ENCODE peak calls at places on chromosomes 6 and 20, in eight cellular contexts. One of them, this sample, is unnamed.

GRCh38 chr6:70312165-70312564 is 9.3 kb upstream of the COL9A1 start:
- DNase-seq in fibroblast of lung: peak
- DNase-seq in DND-41: peak
- DNase-seq in PC-3: peak
- DNase-seq in endothelial cell of umbilical vein: no peak
- DNase-seq in neural progenitor cell: no peak
- DNase-seq in HCT116: peak
- DNase-seq in GM23338: peak
- DNase-seq in this sample: peak

GRCh38 chr6:53325785-53326184 is 23.0 kb downstream of the ELOVL5 start:
- DNase-seq in fibroblast of lung: no peak
- DNase-seq in DND-41: no peak
- DNase-seq in PC-3: no peak
- DNase-seq in endothelial cell of umbilical vein: no peak
- DNase-seq in neural progenitor cell: no peak
- DNase-seq in HCT116: no peak
- DNase-seq in GM23338: no peak
- DNase-seq in this sample: no peak

GRCh38 chr20:53208110-53208908 is 236.2 kb downstream of the TSHZ2 start:
- DNase-seq in fibroblast of lung: no peak
- DNase-seq in DND-41: peak
- DNase-seq in PC-3: no peak
- DNase-seq in endothelial cell of umbilical vein: no peak
- DNase-seq in neural progenitor cell: peak
- DNase-seq in HCT116: no peak
- DNase-seq in GM23338: peak
- DNase-seq in this sample: no peak

GRCh38 chr6:141677598-141678211 is 455.0 kb upstream of the GJE1 start:
- DNase-seq in fibroblast of lung: peak
- DNase-seq in DND-41: no peak
- DNase-seq in PC-3: peak
- DNase-seq in endothelial cell of umbilical vein: peak
- DNase-seq in neural progenitor cell: peak
- DNase-seq in HCT116: peak
- DNase-seq in GM23338: peak
- DNase-seq in this sample: no peak

GRCh38 chr6:6256881-6257280 is 63.6 kb downstream of the F13A1 start:
- DNase-seq in fibroblast of lung: no peak
- DNase-seq in DND-41: no peak
- DNase-seq in PC-3: no peak
- DNase-seq in endothelial cell of umbilical vein: no peak
- DNase-seq in neural progenitor cell: peak
- DNase-seq in HCT116: no peak
- DNase-seq in GM23338: peak
- DNase-seq in this sample: no peak

GRCh38 chr20:41650221-41650948 is 32.2 kb upstream of the CHD6 start:
- DNase-seq in fibroblast of lung: no peak
- DNase-seq in DND-41: no peak
- DNase-seq in PC-3: peak
- DNase-seq in endothelial cell of umbilical vein: no peak
- DNase-seq in neural progenitor cell: no peak
- DNase-seq in HCT116: no peak
- DNase-seq in GM23338: peak
- DNase-seq in this sample: peak

GRCh38 chr6:132730560-132730959 is 16.7 kb upstream of the VNN1 start:
- DNase-seq in fibroblast of lung: peak
- DNase-seq in DND-41: no peak
- DNase-seq in PC-3: peak
- DNase-seq in endothelial cell of umbilical vein: no peak
- DNase-seq in neural progenitor cell: no peak
- DNase-seq in HCT116: no peak
- DNase-seq in GM23338: no peak
- DNase-seq in this sample: peak

GRCh38 chr6:166195861-166196238 is 28.2 kb upstream of the TBXT start:
- DNase-seq in fibroblast of lung: no peak
- DNase-seq in DND-41: no peak
- DNase-seq in PC-3: no peak
- DNase-seq in endothelial cell of umbilical vein: no peak
- DNase-seq in neural progenitor cell: no peak
- DNase-seq in HCT116: no peak
- DNase-seq in GM23338: no peak
- DNase-seq in this sample: no peak

GRCh38 chr20:32906200-32906599 is 47.5 kb downstream of the EFCAB8 start:
- DNase-seq in fibroblast of lung: no peak
- DNase-seq in DND-41: peak
- DNase-seq in PC-3: no peak
- DNase-seq in endothelial cell of umbilical vein: no peak
- DNase-seq in neural progenitor cell: peak
- DNase-seq in HCT116: no peak
- DNase-seq in GM23338: no peak
- DNase-seq in this sample: no peak

GRCh38 chr6:109788687-109789086 is 97.6 kb downstream of the FIG4 start:
- DNase-seq in fibroblast of lung: no peak
- DNase-seq in DND-41: no peak
- DNase-seq in PC-3: no peak
- DNase-seq in endothelial cell of umbilical vein: no peak
- DNase-seq in neural progenitor cell: no peak
- DNase-seq in HCT116: no peak
- DNase-seq in GM23338: no peak
- DNase-seq in this sample: no peak

GRCh38 chr6:109787312-109787711 is 96.2 kb downstream of the FIG4 start:
- DNase-seq in fibroblast of lung: no peak
- DNase-seq in DND-41: no peak
- DNase-seq in PC-3: no peak
- DNase-seq in endothelial cell of umbilical vein: no peak
- DNase-seq in neural progenitor cell: no peak
- DNase-seq in HCT116: no peak
- DNase-seq in GM23338: no peak
- DNase-seq in this sample: no peak

GRCh38 chr6:109781001-109781400 is 89.9 kb downstream of the FIG4 start:
- DNase-seq in fibroblast of lung: no peak
- DNase-seq in DND-41: no peak
- DNase-seq in PC-3: no peak
- DNase-seq in endothelial cell of umbilical vein: no peak
- DNase-seq in neural progenitor cell: no peak
- DNase-seq in HCT116: no peak
- DNase-seq in GM23338: no peak
- DNase-seq in this sample: no peak

GRCh38 chr6:109782401-109783046 is 91.4 kb downstream of the FIG4 start:
- DNase-seq in fibroblast of lung: no peak
- DNase-seq in DND-41: no peak
- DNase-seq in PC-3: no peak
- DNase-seq in endothelial cell of umbilical vein: no peak
- DNase-seq in neural progenitor cell: no peak
- DNase-seq in HCT116: no peak
- DNase-seq in GM23338: no peak
- DNase-seq in this sample: no peak

DNA sequence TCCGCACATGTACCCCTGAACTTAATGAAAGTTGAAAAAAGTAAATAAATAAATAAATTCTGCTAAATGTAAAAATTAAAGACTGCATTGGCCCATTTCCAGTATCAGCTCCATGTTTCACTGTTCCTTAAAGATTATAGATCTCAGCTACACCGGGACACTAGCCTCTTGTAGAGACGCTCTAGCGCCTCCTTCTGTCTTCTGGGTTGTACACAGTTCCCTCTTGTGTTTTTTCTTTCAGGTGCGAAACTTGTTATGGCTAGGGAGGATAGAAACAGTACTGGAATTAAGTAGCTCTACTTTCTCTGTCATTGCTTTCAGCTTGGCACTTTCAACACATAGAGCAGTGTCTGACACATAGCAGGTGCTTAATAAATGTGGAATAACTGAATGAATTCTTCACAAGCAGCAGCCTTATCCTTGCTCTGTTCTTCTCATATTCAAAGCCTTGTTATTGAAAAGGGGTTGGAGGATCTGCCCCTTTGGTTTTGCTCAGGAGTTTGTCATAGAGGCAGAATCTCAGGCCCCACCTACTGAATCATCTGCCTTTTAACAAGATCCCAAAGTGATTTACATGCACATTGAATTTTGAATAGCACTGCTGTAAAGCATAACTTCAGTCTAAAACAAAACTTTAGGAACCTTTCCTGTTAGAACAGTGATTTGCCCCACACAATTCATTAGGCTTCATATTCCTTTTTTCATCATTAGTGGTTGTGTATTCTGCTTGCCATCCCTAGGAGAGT is 92.3 kb downstream of the FIG4 start:
- DNase-seq in fibroblast of lung: no peak
- DNase-seq in DND-41: no peak
- DNase-seq in PC-3: peak
- DNase-seq in endothelial cell of umbilical vein: no peak
- DNase-seq in neural progenitor cell: peak
- DNase-seq in HCT116: no peak
- DNase-seq in GM23338: peak
- DNase-seq in this sample: no peak
- H3K4me2 ChIP-seq in fibroblast of lung: no peak
- H3K4me2 ChIP-seq in DND-41: no peak
- H3K4me2 ChIP-seq in PC-3: no peak
- H3K4me2 ChIP-seq in endothelial cell of umbilical vein: no peak
- H3K4me2 ChIP-seq in neural progenitor cell: no peak
- H3K4me2 ChIP-seq in HCT116: no peak
- H3K4me2 ChIP-seq in GM23338: no peak
- H3K4me2 ChIP-seq in this sample: no peak

GRCh38 chr20:62561182-62561581 is 81.1 kb upstream of the SLCO4A1 start:
- DNase-seq in fibroblast of lung: no peak
- DNase-seq in DND-41: no peak
- DNase-seq in PC-3: no peak
- DNase-seq in endothelial cell of umbilical vein: no peak
- DNase-seq in neural progenitor cell: no peak
- DNase-seq in HCT116: no peak
- DNase-seq in GM23338: no peak
- DNase-seq in this sample: no peak
- TF ChIP-seq EZH2 in fibroblast of lung: no peak
- TF ChIP-seq EZH2 in DND-41: no peak
- TF ChIP-seq EZH2 in PC-3: no peak
- TF ChIP-seq EZH2 in endothelial cell of umbilical vein: no peak
- TF ChIP-seq EZH2 in neural progenitor cell: no peak
- TF ChIP-seq EZH2 in HCT116: no peak
- TF ChIP-seq EZH2 in GM23338: no peak
- TF ChIP-seq EZH2 in this sample: no peak

GRCh38 chr6:30076333-30076732 is 764 bp upstream of the RNF39 start:
- DNase-seq in fibroblast of lung: no peak
- DNase-seq in DND-41: no peak
- DNase-seq in PC-3: no peak
- DNase-seq in endothelial cell of umbilical vein: no peak
- DNase-seq in neural progenitor cell: no peak
- DNase-seq in HCT116: no peak
- DNase-seq in GM23338: no peak
- DNase-seq in this sample: no peak

GRCh38 chr6:30073489-30074240 is 1.9 kb downstream of the RNF39 start:
- DNase-seq in fibroblast of lung: no peak
- DNase-seq in DND-41: no peak
- DNase-seq in PC-3: peak
- DNase-seq in endothelial cell of umbilical vein: no peak
- DNase-seq in neural progenitor cell: no peak
- DNase-seq in HCT116: no peak
- DNase-seq in GM23338: no peak
- DNase-seq in this sample: no peak

GRCh38 chr6:30075987-30076311 is 380 bp upstream of the RNF39 start:
- DNase-seq in fibroblast of lung: no peak
- DNase-seq in DND-41: no peak
- DNase-seq in PC-3: peak
- DNase-seq in endothelial cell of umbilical vein: no peak
- DNase-seq in neural progenitor cell: no peak
- DNase-seq in HCT116: no peak
- DNase-seq in GM23338: no peak
- DNase-seq in this sample: peak

GRCh38 chr6:30074331-30075093 is 1.1 kb downstream of the RNF39 start:
- DNase-seq in fibroblast of lung: peak
- DNase-seq in DND-41: no peak
- DNase-seq in PC-3: peak
- DNase-seq in endothelial cell of umbilical vein: no peak
- DNase-seq in neural progenitor cell: peak
- DNase-seq in HCT116: no peak
- DNase-seq in GM23338: peak
- DNase-seq in this sample: peak

DNA sequence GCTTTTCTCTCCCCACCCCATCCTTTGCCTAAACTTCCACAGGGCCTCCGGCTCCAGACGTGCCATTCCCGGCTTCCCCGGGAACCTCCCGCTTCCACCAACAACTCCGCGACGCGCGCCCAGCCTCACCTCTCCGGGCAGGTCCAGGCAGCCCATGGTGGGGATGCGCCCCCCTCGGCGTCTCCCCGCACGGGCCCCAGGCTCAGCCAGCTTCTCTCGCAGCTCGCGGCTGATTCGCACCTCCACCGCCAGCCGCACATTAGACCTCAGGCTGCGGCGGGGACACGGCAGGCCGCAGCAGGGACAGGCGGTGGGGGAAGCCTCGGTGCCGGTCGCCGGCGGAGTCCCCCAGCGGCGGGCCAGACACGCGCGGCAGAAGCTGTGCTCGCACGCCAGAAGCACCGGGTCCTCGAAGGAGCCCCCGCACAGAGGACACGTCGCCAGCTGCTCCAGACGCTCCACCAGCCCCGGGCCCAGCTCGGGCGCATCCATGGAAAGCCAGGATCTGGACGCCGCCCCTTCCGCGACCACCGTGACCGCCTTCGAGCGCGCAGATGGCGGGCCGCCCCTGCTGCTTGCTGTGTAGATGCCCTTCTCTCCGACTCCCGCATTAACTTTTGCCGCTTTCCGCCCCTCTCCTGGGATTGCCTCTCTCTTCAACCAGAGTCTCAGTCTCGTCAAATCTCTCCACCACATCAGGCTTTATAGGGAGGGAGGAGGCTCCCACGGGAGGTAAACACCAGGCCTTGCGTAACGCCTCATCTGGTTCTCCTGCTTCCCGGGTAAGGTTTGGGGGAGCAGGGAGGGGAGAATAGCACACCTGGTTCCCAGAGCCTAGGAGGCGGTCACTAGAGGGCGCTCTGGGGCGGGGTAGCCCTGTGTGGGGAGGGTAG is at the start of gene RNF39:
- DNase-seq in fibroblast of lung: no peak
- DNase-seq in DND-41: no peak
- DNase-seq in PC-3: peak
- DNase-seq in endothelial cell of umbilical vein: no peak
- DNase-seq in neural progenitor cell: peak
- DNase-seq in HCT116: no peak
- DNase-seq in GM23338: peak
- DNase-seq in this sample: no peak
- H3K4me2 ChIP-seq in fibroblast of lung: peak
- H3K4me2 ChIP-seq in DND-41: no peak
- H3K4me2 ChIP-seq in PC-3: peak
- H3K4me2 ChIP-seq in endothelial cell of umbilical vein: no peak
- H3K4me2 ChIP-seq in neural progenitor cell: peak
- H3K4me2 ChIP-seq in HCT116: peak
- H3K4me2 ChIP-seq in GM23338: peak
- H3K4me2 ChIP-seq in this sample: peak

DNA sequence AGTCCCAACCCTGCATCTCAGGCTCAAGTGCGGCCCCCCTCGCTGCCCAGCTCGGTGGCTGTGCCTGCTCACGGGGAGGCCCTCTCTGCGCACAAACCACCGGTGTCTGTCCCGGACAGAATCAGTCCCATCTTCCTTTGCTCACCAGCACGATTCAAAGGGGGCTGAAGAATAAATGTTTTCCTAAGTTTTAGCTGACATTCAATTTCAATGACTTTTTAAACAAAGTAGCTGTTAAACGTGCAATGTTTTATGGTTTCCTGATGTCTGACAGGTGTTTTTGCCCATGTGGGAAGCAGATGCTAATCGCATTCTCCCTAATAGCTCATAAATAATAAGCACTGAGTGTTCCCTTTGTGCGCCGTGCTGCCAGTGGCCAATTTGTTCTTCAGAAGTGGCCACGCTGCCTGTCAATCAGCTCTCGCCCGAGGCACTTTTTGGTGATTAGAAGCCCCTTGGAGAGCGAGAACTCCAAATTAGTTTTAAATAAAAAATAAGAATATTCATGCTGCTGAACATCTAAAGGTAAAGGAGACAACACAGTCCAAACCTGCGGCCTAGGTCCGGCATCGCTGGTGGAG is 26.3 kb downstream of the BHLHE23 start:
- DNase-seq in fibroblast of lung: no peak
- DNase-seq in DND-41: no peak
- DNase-seq in PC-3: no peak
- DNase-seq in endothelial cell of umbilical vein: no peak
- DNase-seq in neural progenitor cell: no peak
- DNase-seq in HCT116: no peak
- DNase-seq in GM23338: no peak
- DNase-seq in this sample: no peak
- TF ChIP-seq EZH2 in fibroblast of lung: peak
- TF ChIP-seq EZH2 in DND-41: no peak
- TF ChIP-seq EZH2 in PC-3: peak
- TF ChIP-seq EZH2 in endothelial cell of umbilical vein: no peak
- TF ChIP-seq EZH2 in neural progenitor cell: no peak
- TF ChIP-seq EZH2 in HCT116: no peak
- TF ChIP-seq EZH2 in GM23338: no peak
- TF ChIP-seq EZH2 in this sample: no peak